ENCODE peak calls at places on chromosomes 2 and 18, in four cellular contexts. One of them, this sample, is unnamed.

GRCh38 chr2:128809256-128809636 is 490.6 kb upstream of the HS6ST1 start:
- DNase-seq in H1: no peak
- DNase-seq in HCT116: no peak
- DNase-seq in GM12878: no peak
- DNase-seq in this sample: no peak

GRCh38 chr2:230827774-230828271 is 36.9 kb upstream of the ITM2C start:
- DNase-seq in GM12878: no peak
- DNase-seq in H1: no peak
- DNase-seq in HCT116: no peak
- DNase-seq in this sample: no peak

GRCh38 chr2:234570476-234570875 is 73.6 kb upstream of the ARL4C start:
- DNase-seq in HCT116: no peak
- DNase-seq in H1: no peak
- DNase-seq in GM12878: no peak
- DNase-seq in this sample: no peak

GRCh38 chr18:43271593-43272432 is 5.5 kb downstream of the SYT4 start:
- DNase-seq in GM12878: no peak
- DNase-seq in H1: no peak
- DNase-seq in HCT116: peak
- DNase-seq in this sample: peak

GRCh38 chr2:36351291-36352023 is 4.1 kb upstream of the CRIM1 start:
- DNase-seq in H1: no peak
- DNase-seq in GM12878: no peak
- DNase-seq in HCT116: no peak
- DNase-seq in this sample: no peak

GRCh38 chr2:194319222-194319992 is 1337.6 kb upstream of the SLC39A10 start:
- DNase-seq in HCT116: peak
- DNase-seq in H1: no peak
- DNase-seq in GM12878: no peak
- DNase-seq in this sample: peak

GRCh38 chr2:95076705-95077520 is 44.7 kb downstream of the MRPS5 start:
- DNase-seq in H1: peak
- DNase-seq in GM12878: no peak
- DNase-seq in HCT116: peak
- DNase-seq in this sample: peak

GRCh38 chr2:202237787-202238233 is 587 bp downstream of the SUMO1 start:
- DNase-seq in H1: no peak
- DNase-seq in GM12878: no peak
- DNase-seq in HCT116: no peak
- DNase-seq in this sample: no peak

GRCh38 chr2:169237939-169238338 is 124.4 kb downstream of the LRP2 start:
- DNase-seq in HCT116: no peak
- DNase-seq in GM12878: no peak
- DNase-seq in H1: no peak
- DNase-seq in this sample: no peak

GRCh38 chr18:23072079-23072478 is 63.2 kb upstream of the CABLES1 start:
- DNase-seq in GM12878: no peak
- DNase-seq in HCT116: no peak
- DNase-seq in H1: no peak
- DNase-seq in this sample: no peak

GRCh38 chr2:206092297-206092696 is 6.3 kb upstream of the INO80D start:
- DNase-seq in H1: no peak
- DNase-seq in HCT116: no peak
- DNase-seq in GM12878: no peak
- DNase-seq in this sample: no peak

GRCh38 chr2:127149384-127149783 is 42.4 kb upstream of the BIN1 start:
- DNase-seq in GM12878: no peak
- DNase-seq in H1: no peak
- DNase-seq in HCT116: no peak
- DNase-seq in this sample: no peak

GRCh38 chr2:226187601-226188000 is 612.0 kb downstream of the IRS1 start:
- DNase-seq in H1: no peak
- DNase-seq in GM12878: no peak
- DNase-seq in HCT116: no peak
- DNase-seq in this sample: no peak
- TF ChIP-seq EGR1 in H1: no peak
- TF ChIP-seq EGR1 in GM12878: no peak
- TF ChIP-seq EGR1 in HCT116: no peak
- TF ChIP-seq EGR1 in this sample: no peak

DNA sequence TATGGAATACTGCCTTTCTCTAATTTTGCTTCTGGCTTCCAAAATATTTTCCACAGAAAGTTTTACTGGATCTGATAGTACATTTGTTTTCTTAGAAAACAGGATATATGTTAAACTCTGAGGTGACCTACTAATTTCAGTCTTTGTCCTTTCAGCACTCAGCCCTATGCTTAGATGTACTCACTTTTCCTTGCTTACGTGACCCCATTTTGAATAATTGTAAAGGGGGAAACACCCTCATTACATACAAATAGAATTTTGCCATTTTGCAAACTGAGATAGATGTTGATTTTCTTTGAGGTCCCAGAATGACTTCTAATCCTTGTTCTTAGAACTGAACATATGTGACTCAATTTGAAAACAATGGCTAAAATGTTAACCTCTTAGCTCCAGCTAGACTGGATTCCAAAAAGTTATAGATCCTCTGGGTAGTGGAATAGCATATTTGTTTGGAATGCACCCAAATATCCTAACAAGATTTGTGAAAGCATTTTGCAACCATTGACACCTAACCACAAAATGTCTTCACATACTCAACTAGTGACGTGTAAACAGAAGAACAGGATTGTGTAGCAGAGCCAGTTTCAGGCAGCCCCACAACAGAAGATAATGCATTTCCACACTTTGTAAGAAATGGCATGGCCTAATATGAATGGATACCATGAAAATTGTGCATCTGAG is 44.8 kb upstream of the EHBP1 start:
- DNase-seq in GM12878: no peak
- DNase-seq in HCT116: no peak
- DNase-seq in H1: no peak
- DNase-seq in this sample: no peak
- TF ChIP-seq EGR1 in GM12878: no peak
- TF ChIP-seq EGR1 in HCT116: no peak
- TF ChIP-seq EGR1 in H1: no peak
- TF ChIP-seq EGR1 in this sample: no peak

GRCh38 chr2:226184540-226184939 is 615.1 kb downstream of the IRS1 start:
- DNase-seq in HCT116: no peak
- DNase-seq in GM12878: no peak
- DNase-seq in H1: no peak
- DNase-seq in this sample: no peak

GRCh38 chr2:226183033-226183432 is 616.6 kb downstream of the IRS1 start:
- DNase-seq in HCT116: no peak
- DNase-seq in GM12878: no peak
- DNase-seq in H1: no peak
- DNase-seq in this sample: no peak

GRCh38 chr2:226183550-226183949 is 616.1 kb downstream of the IRS1 start:
- DNase-seq in HCT116: no peak
- DNase-seq in H1: no peak
- DNase-seq in GM12878: no peak
- DNase-seq in this sample: no peak

GRCh38 chr2:226180485-226180884 is 619.1 kb downstream of the IRS1 start:
- DNase-seq in GM12878: no peak
- DNase-seq in HCT116: no peak
- DNase-seq in H1: no peak
- DNase-seq in this sample: no peak

DNA sequence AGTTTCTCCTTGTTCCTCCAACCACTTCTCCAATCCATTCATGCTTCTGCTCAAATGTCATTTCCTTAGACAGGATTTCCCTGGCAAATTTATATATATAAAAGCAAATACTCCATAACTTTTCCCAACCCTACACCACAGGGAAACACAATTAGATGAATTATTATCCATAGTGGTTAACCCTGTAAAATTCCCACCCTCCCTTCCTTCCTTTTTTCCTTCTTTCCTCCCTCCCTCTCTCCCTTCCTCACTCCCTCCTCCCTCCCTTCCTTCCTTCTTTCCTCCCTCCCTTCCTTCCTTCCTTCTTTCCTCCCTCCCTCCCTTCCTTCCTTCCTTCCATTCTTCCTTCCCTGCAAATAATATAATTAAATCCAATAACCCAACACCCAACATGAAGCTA is 617.7 kb downstream of the IRS1 start:
- DNase-seq in H1: no peak
- DNase-seq in HCT116: no peak
- DNase-seq in GM12878: no peak
- DNase-seq in this sample: no peak
- TF ChIP-seq EGR1 in H1: no peak
- TF ChIP-seq EGR1 in HCT116: no peak
- TF ChIP-seq EGR1 in GM12878: no peak
- TF ChIP-seq EGR1 in this sample: no peak

GRCh38 chr18:8610442-8610801 is 1.2 kb downstream of the RAB12 start:
- DNase-seq in HCT116: no peak
- DNase-seq in H1: no peak
- DNase-seq in GM12878: no peak
- DNase-seq in this sample: no peak
- TF ChIP-seq EGR1 in HCT116: no peak
- TF ChIP-seq EGR1 in H1: no peak
- TF ChIP-seq EGR1 in GM12878: no peak
- TF ChIP-seq EGR1 in this sample: no peak

GRCh38 chr2:147394179-147394790 is 450.5 kb upstream of the ACVR2A start:
- DNase-seq in H1: no peak
- DNase-seq in HCT116: no peak
- DNase-seq in GM12878: no peak
- DNase-seq in this sample: no peak

GRCh38 chr2:147398301-147398700 is 446.5 kb upstream of the ACVR2A start:
- DNase-seq in H1: no peak
- DNase-seq in HCT116: no peak
- DNase-seq in GM12878: no peak
- DNase-seq in this sample: no peak

GRCh38 chr2:147396890-147397289 is 447.9 kb upstream of the ACVR2A start:
- DNase-seq in H1: no peak
- DNase-seq in GM12878: no peak
- DNase-seq in HCT116: no peak
- DNase-seq in this sample: no peak

DNA sequence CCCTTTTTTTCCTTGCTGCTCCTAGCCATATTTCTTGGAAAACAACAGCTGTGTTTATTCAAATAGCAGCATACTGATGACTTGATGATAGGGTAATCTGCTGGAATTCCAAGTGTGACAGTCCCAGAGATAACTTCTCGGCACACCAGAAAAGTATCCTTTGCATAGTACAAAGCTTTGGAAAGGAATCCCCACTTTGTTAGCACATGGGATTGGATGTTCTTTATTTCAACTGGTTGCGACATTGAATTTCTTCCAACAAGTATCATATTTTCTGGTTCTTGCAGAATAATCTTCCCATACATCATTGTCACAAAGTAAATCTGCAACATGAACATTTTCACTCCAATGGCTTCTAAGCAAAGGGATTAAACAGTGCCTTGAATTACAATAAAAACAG is 445.8 kb upstream of the ACVR2A start:
- DNase-seq in GM12878: no peak
- DNase-seq in H1: no peak
- DNase-seq in HCT116: no peak
- DNase-seq in this sample: no peak
- TF ChIP-seq EGR1 in GM12878: no peak
- TF ChIP-seq EGR1 in H1: no peak
- TF ChIP-seq EGR1 in HCT116: no peak
- TF ChIP-seq EGR1 in this sample: no peak

DNA sequence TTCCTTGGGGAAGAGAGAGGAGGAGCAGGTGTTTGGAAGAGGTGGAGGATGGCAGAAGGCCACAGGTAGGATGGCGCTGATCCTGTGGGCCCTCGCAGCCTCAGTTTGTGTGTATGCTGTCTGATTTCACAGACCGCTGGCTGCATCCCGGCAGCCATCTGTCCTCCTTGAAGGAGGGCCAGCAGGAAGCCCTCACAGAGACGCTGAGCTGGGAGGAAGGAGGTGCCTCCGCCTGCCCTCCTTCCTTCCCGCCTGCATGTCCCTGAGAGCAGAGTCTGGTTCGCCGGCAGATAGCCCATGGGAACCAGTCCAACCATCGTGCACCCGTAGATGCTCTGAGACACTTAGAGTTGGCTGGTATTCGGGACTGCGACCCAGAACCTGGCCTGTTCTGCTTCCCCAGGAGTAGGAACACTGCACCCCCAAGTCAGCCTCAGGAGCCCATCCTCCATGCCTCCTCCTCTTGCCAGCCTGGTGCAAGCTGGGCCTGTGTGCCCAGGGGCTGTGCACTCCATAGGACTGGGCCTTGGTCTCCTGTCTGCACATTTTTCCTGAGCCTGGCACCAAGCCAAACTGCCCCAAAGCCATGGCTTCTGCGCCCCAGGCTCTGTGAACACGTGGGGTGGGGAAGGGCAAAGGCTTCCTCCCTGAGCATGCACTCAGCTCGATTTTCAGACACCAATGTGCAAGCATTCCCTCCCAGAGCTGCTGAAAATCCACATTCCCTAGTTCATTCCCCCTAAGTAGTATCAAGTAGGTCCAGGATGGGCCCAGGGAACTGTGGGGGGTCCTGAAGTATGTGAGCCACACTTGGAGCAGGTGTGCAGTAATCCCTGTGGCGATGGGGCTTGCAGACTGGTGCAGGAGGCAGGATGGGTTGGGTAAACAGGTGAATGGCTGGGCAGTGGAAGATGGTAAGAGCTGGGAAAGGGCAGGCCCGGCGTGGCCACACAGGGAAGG is 115.6 kb downstream of the SEPTIN10 start:
- DNase-seq in GM12878: no peak
- DNase-seq in H1: no peak
- DNase-seq in HCT116: no peak
- DNase-seq in this sample: no peak
- TF ChIP-seq EGR1 in GM12878: no peak
- TF ChIP-seq EGR1 in H1: no peak
- TF ChIP-seq EGR1 in HCT116: no peak
- TF ChIP-seq EGR1 in this sample: no peak

GRCh38 chr2:132773331-132773730 is 103.3 kb upstream of the LYPD1 start:
- DNase-seq in H1: no peak
- DNase-seq in GM12878: no peak
- DNase-seq in HCT116: no peak
- DNase-seq in this sample: no peak
- TF ChIP-seq EGR1 in H1: no peak
- TF ChIP-seq EGR1 in GM12878: no peak
- TF ChIP-seq EGR1 in HCT116: no peak
- TF ChIP-seq EGR1 in this sample: no peak

GRCh38 chr18:52722904-52723303 is 382.9 kb downstream of the DCC start:
- DNase-seq in HCT116: no peak
- DNase-seq in H1: no peak
- DNase-seq in GM12878: no peak
- DNase-seq in this sample: no peak

GRCh38 chr18:52723456-52724065 is 383.6 kb downstream of the DCC start:
- DNase-seq in H1: peak
- DNase-seq in GM12878: no peak
- DNase-seq in HCT116: no peak
- DNase-seq in this sample: no peak
- TF ChIP-seq EGR1 in H1: no peak
- TF ChIP-seq EGR1 in GM12878: no peak
- TF ChIP-seq EGR1 in HCT116: no peak
- TF ChIP-seq EGR1 in this sample: no peak

This sample was measured in K562.